ENCODE peak calls at places on chromosomes 2 and 18, in seven cellular contexts. H, B, R, X, V, F and A are unnamed samples.

GRCh38 chr2:221434155-221434554 is 137.9 kb downstream of the EPHA4 start:
- DNase-seq in H (no peak), B (no peak), R (peak; percentile 77), X (no peak), V (no peak), F (no peak), A (no peak)

GRCh38 chr18:9557250-9557943 is 57.0 kb downstream of the PPP4R1 start:
- DNase-seq in H (no peak), B (no peak), R (no peak), X (no peak), V (no peak), F (no peak), A (no peak)

GRCh38 chr2:154195644-154196221 is 324.0 kb downstream of the GALNT13 start:
- DNase-seq in H (no peak), B (no peak), R (no peak), X (no peak), V (no peak), F (no peak), A (no peak)

GRCh38 chr2:11097038-11097720 is 58.1 kb upstream of the SLC66A3 start:
- DNase-seq in H (no peak), B (no peak), R (no peak), X (no peak), V (peak; percentile 44), F (no peak), A (no peak)

GRCh38 chr2:48558436-48558835 is 28.5 kb downstream of the STON1 start:
- DNase-seq in H (no peak), B (no peak), R (no peak), X (no peak), V (no peak), F (no peak), A (no peak)

GRCh38 chr18:76126327-76126726 is 368.7 kb downstream of the ZNF516 start:
- DNase-seq in H (no peak), B (no peak), R (no peak), X (no peak), V (no peak), F (no peak), A (no peak)

GRCh38 chr2:134189009-134189717 is 64.7 kb upstream of the MGAT5 start:
- DNase-seq in H (no peak), B (no peak), R (no peak), X (no peak), V (no peak), F (no peak), A (no peak)

GRCh38 chr2:12236136-12236834 is 480.5 kb upstream of the TRIB2 start:
- DNase-seq in H (no peak), B (no peak), R (no peak), X (no peak), V (no peak), F (no peak), A (no peak)

GRCh38 chr2:239778861-239779591 is 246.1 kb downstream of the NDUFA10 start:
- DNase-seq in H (no peak), B (no peak), R (no peak), X (peak; percentile 15), V (no peak), F (no peak), A (no peak)

GRCh38 chr2:144553379-144553778 is 33.5 kb upstream of the ZEB2 start:
- DNase-seq in H (no peak), B (no peak), R (peak; percentile 89), X (no peak), V (no peak), F (peak; percentile 59), A (no peak)

GRCh38 chr2:49715597-49715996 is 561.3 kb upstream of the FSHR start:
- DNase-seq in H (no peak), B (no peak), R (no peak), X (no peak), V (no peak), F (no peak), A (no peak)

GRCh38 chr2:143355814-143356213 is 226.6 kb downstream of the ARHGAP15 start:
- DNase-seq in H (no peak), B (no peak), R (no peak), X (no peak), V (no peak), F (no peak), A (no peak)

GRCh38 chr2:129253461-129253812 is 726.0 kb upstream of the RAB6C start:
- DNase-seq in H (no peak), B (no peak), R (no peak), X (no peak), V (no peak), F (no peak), A (no peak)

GRCh38 chr18:12628706-12629702 is 28.9 kb downstream of the SPIRE1 start:
- DNase-seq in H (no peak), B (no peak), R (no peak), X (no peak), V (no peak), F (no peak), A (no peak)

GRCh38 chr2:165833156-165833555 is 39.1 kb upstream of the GALNT3 start:
- DNase-seq in H (no peak), B (no peak), R (no peak), X (no peak), V (no peak), F (no peak), A (no peak)

GRCh38 chr18:6203791-6204190 is 210.9 kb downstream of the L3MBTL4 start:
- DNase-seq in H (no peak), B (no peak), R (no peak), X (no peak), V (no peak), F (no peak), A (no peak)

GRCh38 chr2:188441288-188441947 is 149.7 kb downstream of the GULP1 start:
- DNase-seq in H (no peak), B (no peak), R (no peak), X (no peak), V (no peak), F (no peak), A (no peak)